ENCODE peak calls at places on chromosomes 13 and 19, in eight cellular contexts. One of them, this sample, is unnamed.

GRCh38 chr19:28292822-28293500 is 920.0 kb downstream of the UQCRFS1 start:
- DNase-seq in cardiac fibroblast: no peak
- DNase-seq in AG09309: no peak
- DNase-seq in AG04449: no peak
- DNase-seq in coronary artery: no peak
- DNase-seq in PC-9: no peak
- DNase-seq in fibroblast of pulmonary artery: no peak
- DNase-seq in ascending aorta: no peak
- DNase-seq in this sample: no peak

GRCh38 chr13:67650471-67650870 is 420.3 kb upstream of the PCDH9 start:
- DNase-seq in cardiac fibroblast: no peak
- DNase-seq in AG04449: no peak
- DNase-seq in coronary artery: no peak
- DNase-seq in fibroblast of pulmonary artery: no peak
- DNase-seq in AG09309: no peak
- DNase-seq in ascending aorta: no peak
- DNase-seq in PC-9: no peak
- DNase-seq in this sample: no peak

GRCh38 chr13:72565893-72566292 is 161.5 kb downstream of the MZT1 start:
- DNase-seq in PC-9: no peak
- DNase-seq in fibroblast of pulmonary artery: peak; percentile 49
- DNase-seq in cardiac fibroblast: peak; percentile 33
- DNase-seq in AG09309: no peak
- DNase-seq in coronary artery: no peak
- DNase-seq in AG04449: no peak
- DNase-seq in ascending aorta: no peak
- DNase-seq in this sample: peak; percentile 12

GRCh38 chr13:27200413-27201066 is 28.9 kb upstream of the USP12 start:
- DNase-seq in AG09309: no peak
- DNase-seq in AG04449: no peak
- DNase-seq in fibroblast of pulmonary artery: no peak
- DNase-seq in coronary artery: no peak
- DNase-seq in ascending aorta: no peak
- DNase-seq in PC-9: peak; percentile 67
- DNase-seq in cardiac fibroblast: no peak
- DNase-seq in this sample: no peak

GRCh38 chr13:80001510-80001842 is 339.4 kb downstream of the SPRY2 start:
- DNase-seq in ascending aorta: no peak
- DNase-seq in AG09309: no peak
- DNase-seq in fibroblast of pulmonary artery: no peak
- DNase-seq in cardiac fibroblast: no peak
- DNase-seq in coronary artery: no peak
- DNase-seq in PC-9: no peak
- DNase-seq in AG04449: no peak
- DNase-seq in this sample: no peak

GRCh38 chr13:32736648-32737047 is 150.4 kb downstream of the PDS5B start:
- DNase-seq in AG09309: no peak
- DNase-seq in PC-9: no peak
- DNase-seq in AG04449: no peak
- DNase-seq in coronary artery: no peak
- DNase-seq in cardiac fibroblast: no peak
- DNase-seq in ascending aorta: no peak
- DNase-seq in fibroblast of pulmonary artery: no peak
- DNase-seq in this sample: no peak

GRCh38 chr13:28136916-28137315 is 1.4 kb upstream of the PAN3 start:
- DNase-seq in PC-9: no peak
- DNase-seq in cardiac fibroblast: no peak
- DNase-seq in coronary artery: no peak
- DNase-seq in ascending aorta: no peak
- DNase-seq in AG09309: no peak
- DNase-seq in AG04449: no peak
- DNase-seq in fibroblast of pulmonary artery: no peak
- DNase-seq in this sample: no peak

GRCh38 chr13:27644302-27644701 is 22.6 kb downstream of the POLR1D start:
- DNase-seq in ascending aorta: no peak
- DNase-seq in AG04449: peak; percentile 53
- DNase-seq in coronary artery: no peak
- DNase-seq in PC-9: no peak
- DNase-seq in cardiac fibroblast: peak; percentile 77
- DNase-seq in fibroblast of pulmonary artery: peak; percentile 70
- DNase-seq in AG09309: peak; percentile 47
- DNase-seq in this sample: peak; percentile 92

GRCh38 chr19:36120092-36120983 is 5.1 kb downstream of the TBCB start:
- DNase-seq in coronary artery: no peak
- DNase-seq in fibroblast of pulmonary artery: no peak
- DNase-seq in AG04449: no peak
- DNase-seq in ascending aorta: no peak
- DNase-seq in AG09309: no peak
- DNase-seq in cardiac fibroblast: no peak
- DNase-seq in PC-9: no peak
- DNase-seq in this sample: no peak

DNA sequence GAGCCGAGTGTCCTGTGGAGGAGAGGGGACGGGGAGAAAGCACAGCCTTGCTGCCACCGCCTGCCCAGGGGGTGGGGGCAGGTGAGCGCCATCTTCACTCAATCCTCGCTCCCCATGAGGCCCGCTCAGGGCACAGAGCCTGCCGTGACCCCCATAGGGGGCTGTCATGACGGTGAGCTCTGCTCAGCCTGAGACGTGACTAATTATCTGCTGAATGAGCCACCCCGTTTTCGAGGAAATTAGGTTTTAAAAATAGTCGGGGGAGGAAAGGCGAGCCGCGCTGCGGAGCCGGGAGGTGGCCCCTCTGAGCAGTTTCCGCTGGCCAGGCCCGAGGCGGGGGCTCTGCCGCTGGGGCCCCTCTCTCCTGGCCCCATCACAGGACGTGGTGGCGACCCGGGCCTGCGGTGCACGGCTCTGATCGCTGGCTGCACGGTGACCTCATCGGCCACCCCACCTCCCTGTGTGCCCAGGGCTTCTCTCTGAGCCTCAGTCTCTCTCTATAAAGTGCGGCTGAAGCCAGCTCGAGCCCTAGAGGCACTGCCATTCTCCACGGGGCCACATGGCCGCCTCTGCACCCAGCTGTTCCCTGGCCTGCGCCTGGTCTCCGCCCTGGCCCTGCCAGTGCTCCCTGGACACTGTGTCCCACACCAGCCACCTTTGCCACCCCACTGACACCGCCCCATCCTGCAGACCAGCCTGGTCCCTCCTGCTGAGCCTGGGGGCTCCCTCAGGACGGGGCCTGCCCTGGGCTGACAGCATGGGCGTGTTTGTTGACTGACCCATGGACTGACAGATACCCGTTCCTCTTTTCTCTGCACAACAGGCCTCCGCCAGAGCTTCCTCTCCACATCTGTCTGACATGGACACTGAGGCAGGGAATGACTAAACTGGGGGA is 28.3 kb downstream of the PIP5K1C start:
- DNase-seq in cardiac fibroblast: peak; percentile 36
- DNase-seq in coronary artery: no peak
- DNase-seq in AG09309: no peak
- DNase-seq in AG04449: no peak
- DNase-seq in fibroblast of pulmonary artery: peak; percentile 45
- DNase-seq in ascending aorta: no peak
- DNase-seq in PC-9: no peak
- DNase-seq in this sample: no peak
- TF ChIP-seq CTCF in cardiac fibroblast: peak; percentile 11
- TF ChIP-seq CTCF in coronary artery: no peak
- TF ChIP-seq CTCF in AG09309: no peak
- TF ChIP-seq CTCF in AG04449: no peak
- TF ChIP-seq CTCF in fibroblast of pulmonary artery: peak; percentile 23
- TF ChIP-seq CTCF in ascending aorta: peak; percentile 19
- TF ChIP-seq CTCF in PC-9: no peak
- TF ChIP-seq CTCF in this sample: no peak

GRCh38 chr19:10431943-10432735 is 11.8 kb downstream of the PDE4A start:
- DNase-seq in cardiac fibroblast: peak; percentile 49
- DNase-seq in PC-9: no peak
- DNase-seq in coronary artery: no peak
- DNase-seq in ascending aorta: no peak
- DNase-seq in AG04449: no peak
- DNase-seq in fibroblast of pulmonary artery: peak; percentile 27
- DNase-seq in AG09309: no peak
- DNase-seq in this sample: peak; percentile 47
- H3K4me3 ChIP-seq in cardiac fibroblast: peak overlapping the region; percentile 62
- H3K4me3 ChIP-seq in PC-9: peak overlapping the region; percentile 43
- H3K4me3 ChIP-seq in coronary artery: peak overlapping the region; percentile 79
- H3K4me3 ChIP-seq in ascending aorta: peak overlapping the region; percentile 77
- H3K4me3 ChIP-seq in AG04449: peak overlapping the region; percentile 57
- H3K4me3 ChIP-seq in fibroblast of pulmonary artery: peak overlapping the region; percentile 69
- H3K4me3 ChIP-seq in AG09309: peak overlapping the region; percentile 64
- H3K4me3 ChIP-seq in this sample: peak overlapping the region; percentile 82

GRCh38 chr13:97385854-97386253 is 48.1 kb upstream of the RAP2A start:
- DNase-seq in PC-9: no peak
- DNase-seq in fibroblast of pulmonary artery: peak; percentile 17
- DNase-seq in AG04449: no peak
- DNase-seq in ascending aorta: no peak
- DNase-seq in cardiac fibroblast: no peak
- DNase-seq in AG09309: no peak
- DNase-seq in coronary artery: no peak
- DNase-seq in this sample: peak; percentile 16

GRCh38 chr13:97388385-97388784 is 45.6 kb upstream of the RAP2A start:
- DNase-seq in cardiac fibroblast: no peak
- DNase-seq in coronary artery: no peak
- DNase-seq in fibroblast of pulmonary artery: no peak
- DNase-seq in PC-9: no peak
- DNase-seq in AG09309: no peak
- DNase-seq in AG04449: no peak
- DNase-seq in ascending aorta: no peak
- DNase-seq in this sample: no peak

GRCh38 chr13:97386832-97387486 is 47.0 kb upstream of the RAP2A start:
- DNase-seq in coronary artery: no peak
- DNase-seq in fibroblast of pulmonary artery: no peak
- DNase-seq in AG09309: no peak
- DNase-seq in cardiac fibroblast: no peak
- DNase-seq in AG04449: no peak
- DNase-seq in ascending aorta: no peak
- DNase-seq in PC-9: no peak
- DNase-seq in this sample: no peak

GRCh38 chr13:97385146-97385545 is 48.8 kb upstream of the RAP2A start:
- DNase-seq in AG04449: peak; percentile 59
- DNase-seq in fibroblast of pulmonary artery: no peak
- DNase-seq in ascending aorta: no peak
- DNase-seq in AG09309: no peak
- DNase-seq in coronary artery: no peak
- DNase-seq in PC-9: no peak
- DNase-seq in cardiac fibroblast: no peak
- DNase-seq in this sample: peak; percentile 78

GRCh38 chr13:97387487-97388353 is 46.2 kb upstream of the RAP2A start:
- DNase-seq in AG04449: no peak
- DNase-seq in cardiac fibroblast: no peak
- DNase-seq in fibroblast of pulmonary artery: no peak
- DNase-seq in ascending aorta: no peak
- DNase-seq in PC-9: no peak
- DNase-seq in AG09309: no peak
- DNase-seq in coronary artery: no peak
- DNase-seq in this sample: no peak
- TF ChIP-seq CTCF in AG04449: no peak
- TF ChIP-seq CTCF in cardiac fibroblast: no peak
- TF ChIP-seq CTCF in fibroblast of pulmonary artery: no peak
- TF ChIP-seq CTCF in ascending aorta: no peak
- TF ChIP-seq CTCF in PC-9: no peak
- TF ChIP-seq CTCF in AG09309: no peak
- TF ChIP-seq CTCF in coronary artery: no peak
- TF ChIP-seq CTCF in this sample: no peak

GRCh38 chr19:19101540-19101939 is 36.7 kb downstream of the TMEM161A start:
- DNase-seq in cardiac fibroblast: no peak
- DNase-seq in AG09309: no peak
- DNase-seq in coronary artery: no peak
- DNase-seq in ascending aorta: no peak
- DNase-seq in AG04449: no peak
- DNase-seq in fibroblast of pulmonary artery: no peak
- DNase-seq in PC-9: no peak
- DNase-seq in this sample: no peak

GRCh38 chr19:19107663-19108062 is 30.6 kb downstream of the TMEM161A start:
- DNase-seq in cardiac fibroblast: no peak
- DNase-seq in AG04449: no peak
- DNase-seq in PC-9: no peak
- DNase-seq in AG09309: no peak
- DNase-seq in fibroblast of pulmonary artery: no peak
- DNase-seq in ascending aorta: no peak
- DNase-seq in coronary artery: peak; percentile 53
- DNase-seq in this sample: no peak

GRCh38 chr19:19103167-19103566 is 35.1 kb downstream of the TMEM161A start:
- DNase-seq in ascending aorta: no peak
- DNase-seq in AG04449: no peak
- DNase-seq in fibroblast of pulmonary artery: no peak
- DNase-seq in PC-9: no peak
- DNase-seq in coronary artery: no peak
- DNase-seq in AG09309: no peak
- DNase-seq in cardiac fibroblast: no peak
- DNase-seq in this sample: no peak

GRCh38 chr19:19106061-19106551 is 32.2 kb downstream of the TMEM161A start:
- DNase-seq in AG09309: no peak
- DNase-seq in fibroblast of pulmonary artery: peak; percentile 7
- DNase-seq in ascending aorta: no peak
- DNase-seq in AG04449: no peak
- DNase-seq in cardiac fibroblast: peak; percentile 32
- DNase-seq in coronary artery: peak; percentile 69
- DNase-seq in PC-9: no peak
- DNase-seq in this sample: no peak

GRCh38 chr19:19105365-19106060 is 32.8 kb downstream of the TMEM161A start:
- DNase-seq in PC-9: no peak
- DNase-seq in coronary artery: peak; percentile 68
- DNase-seq in AG04449: no peak
- DNase-seq in AG09309: no peak
- DNase-seq in ascending aorta: no peak
- DNase-seq in fibroblast of pulmonary artery: peak; percentile 60
- DNase-seq in cardiac fibroblast: peak; percentile 76
- DNase-seq in this sample: peak; percentile 31
- H3K4me3 ChIP-seq in PC-9: no peak overlapping the region
- H3K4me3 ChIP-seq in coronary artery: peak overlapping the region; percentile 65
- H3K4me3 ChIP-seq in AG04449: peak overlapping the region; percentile 51
- H3K4me3 ChIP-seq in AG09309: no peak overlapping the region
- H3K4me3 ChIP-seq in ascending aorta: peak overlapping the region; percentile 26
- H3K4me3 ChIP-seq in fibroblast of pulmonary artery: peak overlapping the region; percentile 53
- H3K4me3 ChIP-seq in cardiac fibroblast: peak overlapping the region; percentile 49
- H3K4me3 ChIP-seq in this sample: peak overlapping the region; percentile 51

DNA sequence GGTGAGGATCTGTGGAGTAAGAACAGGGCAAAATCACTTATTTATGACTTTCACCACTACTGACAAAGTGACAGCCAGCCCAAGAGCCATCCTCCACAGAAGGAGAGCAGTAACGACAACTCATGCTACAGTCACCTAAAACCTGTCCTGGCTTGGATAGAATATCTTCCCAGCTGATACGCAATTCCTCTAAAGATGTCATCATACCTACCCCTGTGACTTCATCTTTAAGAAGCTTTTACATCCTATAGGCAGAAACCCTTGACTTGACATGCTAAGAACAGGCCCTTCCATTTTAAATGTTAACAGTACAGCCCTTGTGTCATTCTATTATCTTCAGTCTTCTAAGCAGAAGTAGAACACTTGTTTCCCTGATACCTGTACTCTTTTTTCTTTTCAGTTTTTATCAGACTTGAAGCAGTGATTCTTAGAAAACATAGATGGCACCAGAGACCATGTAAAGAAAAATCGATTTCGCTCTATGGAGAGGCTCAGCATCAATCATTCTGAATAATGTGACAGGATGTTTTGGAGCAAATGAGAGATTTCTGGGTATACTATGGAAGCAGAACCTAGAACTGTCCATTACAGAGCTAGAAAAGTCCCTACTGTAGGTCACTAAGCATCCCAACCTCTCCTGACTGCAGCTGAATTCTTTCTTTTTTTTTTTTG is 20.1 kb downstream of the STOML3 start:
- DNase-seq in PC-9: no peak
- DNase-seq in cardiac fibroblast: no peak
- DNase-seq in AG04449: no peak
- DNase-seq in coronary artery: no peak
- DNase-seq in ascending aorta: no peak
- DNase-seq in fibroblast of pulmonary artery: no peak
- DNase-seq in AG09309: no peak
- DNase-seq in this sample: no peak
- TF ChIP-seq CTCF in PC-9: peak; percentile 36
- TF ChIP-seq CTCF in cardiac fibroblast: no peak
- TF ChIP-seq CTCF in AG04449: no peak
- TF ChIP-seq CTCF in coronary artery: no peak
- TF ChIP-seq CTCF in ascending aorta: no peak
- TF ChIP-seq CTCF in fibroblast of pulmonary artery: no peak
- TF ChIP-seq CTCF in AG09309: no peak
- TF ChIP-seq CTCF in this sample: no peak

This sample was measured in AG10803.